ENCODE peak calls at places on chromosomes 7 and 10, in eight cellular contexts. Y is K562, D is IMR-90, V is A549, Z is WTC11, N is HepG2, P is SK-N-SH, H is GM12878. A is an unnamed sample.

GRCh38 chr7:123748171-123748733 is 551 bp downstream of the WASL start:
- DNase-seq in Y (peak), D (peak), V (peak), Z (peak), N (no peak), P (peak), H (no peak), A (peak)

GRCh38 chr7:47497367-47498096 is 84.4 kb downstream of the TNS3 start:
- DNase-seq in Y (no peak), D (no peak), V (no peak), Z (no peak), N (no peak), P (peak), H (peak), A (no peak)

GRCh38 chr10:104036518-104037260 is 49.0 kb downstream of the COL17A1 start:
- DNase-seq in Y (no peak), D (no peak), V (no peak), Z (no peak), N (no peak), P (no peak), H (no peak), A (no peak)

GRCh38 chr7:132437730-132438129 is 138.5 kb downstream of the PLXNA4 start:
- DNase-seq in Y (no peak), D (no peak), V (no peak), Z (no peak), N (no peak), P (no peak), H (no peak), A (no peak)

GRCh38 chr7:135920478-135920877 is 56.7 kb downstream of the MTPN start:
- DNase-seq in Y (no peak), D (no peak), V (no peak), Z (no peak), N (no peak), P (no peak), H (no peak), A (no peak)

GRCh38 chr7:135409845-135410545 is 99.9 kb downstream of the CNOT4 start:
- DNase-seq in Y (peak), D (no peak), V (no peak), Z (no peak), N (no peak), P (no peak), H (no peak), A (no peak)

GRCh38 chr7:151792671-151793070 is 84.2 kb downstream of the PRKAG2 start:
- DNase-seq in Y (no peak), D (no peak), V (no peak), Z (peak), N (no peak), P (no peak), H (no peak), A (no peak)

GRCh38 chr10:92304061-92304460 is 13.1 kb downstream of the MARCHF5 start:
- DNase-seq in Y (no peak), D (no peak), V (no peak), Z (no peak), N (no peak), P (no peak), H (no peak), A (no peak)

GRCh38 chr10:53140516-53140915 is 367.9 kb upstream of the MBL2 start:
- DNase-seq in Y (no peak), D (no peak), V (no peak), Z (no peak), N (no peak), P (no peak), H (no peak), A (no peak)

GRCh38 chr10:129695671-129696070 is 228.6 kb downstream of the MGMT start:
- DNase-seq in Y (no peak), D (no peak), V (no peak), Z (no peak), N (no peak), P (no peak), H (no peak), A (no peak)

GRCh38 chr10:3660753-3661152 is 124.3 kb downstream of the KLF6 start:
- DNase-seq in Y (no peak), D (no peak), V (no peak), Z (no peak), N (no peak), P (no peak), H (no peak), A (no peak)

GRCh38 chr10:29950391-29950790 is 109.0 kb downstream of the JCAD start:
- DNase-seq in Y (no peak), D (no peak), V (no peak), Z (no peak), N (no peak), P (no peak), H (no peak), A (no peak)

GRCh38 chr7:117085275-117085674 is 132.0 kb downstream of the ST7 start:
- DNase-seq in Y (no peak), D (no peak), V (no peak), Z (no peak), N (no peak), P (no peak), H (no peak), A (no peak)

GRCh38 chr7:140594131-140594691 is 46.4 kb downstream of the DENND2A start:
- DNase-seq in Y (peak), D (no peak), V (no peak), Z (no peak), N (no peak), P (no peak), H (no peak), A (no peak)

GRCh38 chr7:124462249-124462648 is 303.3 kb downstream of the GPR37 start:
- DNase-seq in Y (no peak), D (peak), V (no peak), Z (no peak), N (no peak), P (no peak), H (no peak), A (no peak)

GRCh38 chr7:157771-158251 is 34.6 kb upstream of the FAM20C start:
- DNase-seq in Y (no peak), D (no peak), V (no peak), Z (no peak), N (no peak), P (no peak), H (no peak), A (no peak)

GRCh38 chr7:32169236-32169635 is 99.0 kb upstream of the PDE1C start:
- DNase-seq in Y (no peak), D (no peak), V (no peak), Z (no peak), N (no peak), P (no peak), H (no peak), A (no peak)

DNA sequence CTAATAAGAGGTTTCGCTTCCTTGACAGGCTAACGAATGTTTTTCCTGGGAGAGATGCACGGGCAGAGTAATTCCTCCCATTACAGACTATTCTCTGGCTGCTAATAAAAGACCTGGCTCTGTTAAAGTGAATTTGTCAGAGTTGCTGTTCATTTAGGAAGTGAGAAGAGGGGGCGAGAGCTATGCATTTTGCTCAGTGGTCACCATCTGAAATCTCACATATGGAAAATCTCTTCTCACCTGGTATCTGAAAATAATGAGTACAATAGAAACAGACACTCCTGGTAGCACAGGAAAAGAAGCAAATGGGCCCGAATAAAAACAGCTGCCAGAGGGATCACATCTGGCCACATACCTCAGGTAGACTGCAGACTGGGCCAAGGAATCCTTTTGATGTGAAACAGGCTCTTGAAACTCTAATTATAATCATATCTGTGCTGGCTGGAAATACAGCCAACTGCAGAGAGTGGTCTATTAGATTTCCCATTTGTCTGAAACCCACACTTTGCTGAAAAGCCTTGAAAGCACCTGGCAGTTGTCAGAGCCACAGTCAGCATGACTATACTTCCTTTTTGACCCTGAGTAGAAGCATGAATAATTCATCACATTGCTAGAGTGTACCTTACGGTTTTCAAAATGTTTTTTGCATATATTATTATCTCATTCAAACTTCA is 33.6 kb downstream of the AOAH start:
- DNase-seq in Y (no peak), D (no peak), V (no peak), Z (no peak), N (no peak), P (peak), H (no peak), A (no peak)
- TF ChIP-seq USF2 in Y (no peak), D (no peak), V (no peak), Z (no peak), N (no peak), P (no peak), H (no peak), A (no peak)

GRCh38 chr7:128874140-128875031 is 11.7 kb downstream of the ATP6V1F start:
- DNase-seq in Y (no peak), D (no peak), V (no peak), Z (no peak), N (peak), P (no peak), H (no peak), A (no peak)
- TF ChIP-seq USF2 in Y (no peak), D (no peak), V (no peak), Z (no peak), N (no peak), P (no peak), H (no peak), A (no peak)

GRCh38 chr10:73131913-73132686 is 21.8 kb downstream of the NUDT13 start:
- DNase-seq in Y (no peak), D (no peak), V (no peak), Z (no peak), N (peak), P (no peak), H (no peak), A (no peak)

GRCh38 chr10:73131295-73131694 is 21.0 kb downstream of the NUDT13 start:
- DNase-seq in Y (no peak), D (peak), V (no peak), Z (no peak), N (no peak), P (no peak), H (no peak), A (no peak)

DNA sequence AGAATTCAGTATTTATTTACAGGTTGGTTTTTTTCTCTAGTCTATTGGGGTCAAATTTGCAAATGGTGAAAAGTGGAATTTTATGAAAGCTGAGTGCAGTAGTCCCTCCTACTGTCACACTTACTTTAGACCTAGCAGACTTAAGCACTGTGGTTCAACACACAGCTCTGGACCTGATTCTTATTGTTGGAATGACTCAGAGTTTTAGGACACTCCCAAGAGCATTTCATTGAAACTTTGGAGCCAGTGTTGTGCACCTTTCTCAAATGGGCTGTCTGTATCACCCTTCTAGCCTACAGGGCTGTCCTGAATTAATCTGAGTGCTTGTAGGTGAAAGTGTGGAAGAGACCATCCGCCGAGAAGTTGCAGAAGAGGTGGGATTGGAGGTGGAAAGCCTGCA is 16.1 kb downstream of the NUDT13 start:
- DNase-seq in Y (no peak), D (no peak), V (no peak), Z (no peak), N (no peak), P (no peak), H (no peak), A (no peak)
- TF ChIP-seq USF2 in Y (no peak), D (no peak), V (no peak), Z (no peak), N (no peak), P (no peak), H (no peak), A (no peak)

GRCh38 chr10:86339226-86339865 is 27.2 kb downstream of the GRID1 start:
- DNase-seq in Y (no peak), D (no peak), V (no peak), Z (peak), N (no peak), P (no peak), H (no peak), A (no peak)
- TF ChIP-seq USF2 in Y (no peak), D (no peak), V (no peak), Z (no peak), N (no peak), P (no peak), H (no peak), A (no peak)